ENCODE peak calls at places on chromosomes 2 and 18, in six cellular contexts. A is brain microvascular endothelial cell, F is transverse colon, X is body of pancreas, K is tibial artery, C is neural progenitor cell. W is an unnamed sample.

GRCh38 chr2:3705808-3706207 is 2.4 kb downstream of the DCDC2C start:
- DNase-seq in F (no peak), A (no peak), X (no peak), C (no peak), K (no peak), W (no peak)

GRCh38 chr2:33275689-33276444 is 200.6 kb upstream of the RASGRP3 start:
- DNase-seq in K (peak), F (no peak), C (no peak), A (peak), X (no peak), W (peak)

GRCh38 chr2:53177342-53177741 is 590.3 kb upstream of the CHAC2 start:
- DNase-seq in K (no peak), A (no peak), X (no peak), C (no peak), F (no peak), W (no peak)

GRCh38 chr2:102707796-102708713 is 53.8 kb upstream of the TMEM182 start:
- DNase-seq in F (no peak), A (no peak), K (no peak), X (no peak), C (no peak), W (no peak)

GRCh38 chr2:238165288-238165921 is 6.6 kb downstream of the ERFE start:
- DNase-seq in A (no peak), K (no peak), X (no peak), C (no peak), F (no peak), W (no peak)

GRCh38 chr2:15531095-15531854 is 29.9 kb downstream of the NBAS start:
- DNase-seq in F (no peak), K (no peak), A (no peak), C (no peak), X (no peak), W (no peak)

GRCh38 chr2:24521975-24522639 is 31.1 kb downstream of the NCOA1 start:
- DNase-seq in F (no peak), C (no peak), A (no peak), K (no peak), X (no peak), W (no peak)

GRCh38 chr18:56522826-56523225 is 115.6 kb downstream of the TXNL1 start:
- DNase-seq in K (no peak), C (no peak), X (no peak), A (peak), F (no peak), W (no peak)

GRCh38 chr2:85786865-85787264 is 33.1 kb downstream of the ATOH8 start:
- DNase-seq in A (no peak), F (no peak), X (no peak), C (no peak), K (no peak), W (no peak)

GRCh38 chr2:160209457-160209856 is 9.4 kb upstream of the ITGB6 start:
- DNase-seq in A (peak), K (no peak), F (no peak), C (no peak), X (no peak), W (no peak)

DNA sequence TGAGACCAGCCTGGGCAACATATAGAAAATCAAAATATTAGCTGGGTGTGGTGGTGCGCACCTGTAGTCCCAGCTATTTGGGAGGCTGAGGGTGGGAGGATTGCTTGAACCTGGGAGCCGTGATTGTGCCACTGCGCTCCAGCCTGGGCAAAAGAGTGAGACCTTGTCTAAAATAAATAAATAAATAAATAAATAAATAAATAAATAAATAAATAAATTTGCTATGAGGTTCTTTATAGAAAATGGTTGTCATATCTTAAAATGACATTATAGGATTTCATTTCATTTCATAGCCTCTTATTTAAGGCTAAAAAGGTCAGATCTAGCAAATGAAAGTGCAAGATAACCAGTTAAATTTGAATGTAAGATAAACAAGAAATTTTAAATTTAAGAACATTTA is 193.0 kb downstream of the NAPG start:
- DNase-seq in A (no peak), K (no peak), X (no peak), C (no peak), F (no peak), W (no peak)
- TF ChIP-seq CTCF in A (no peak), K (no peak), X (no peak), C (no peak), F (no peak), W (no peak)

GRCh38 chr2:109128466-109129355 is at the start of gene SH3RF3:
- DNase-seq in F (peak), C (peak), X (peak), A (peak), K (peak), W (peak)

GRCh38 chr2:109128048-109128465 is 948 bp upstream of the SH3RF3 start:
- DNase-seq in K (peak), X (peak), F (peak), C (peak), A (peak), W (peak)

GRCh38 chr2:109130726-109130995 is 1.7 kb downstream of the SH3RF3 start:
- DNase-seq in A (no peak), C (no peak), X (no peak), K (no peak), F (no peak), W (no peak)

GRCh38 chr2:109129921-109130725 is 1.1 kb downstream of the SH3RF3 start:
- DNase-seq in C (peak), F (peak), A (no peak), K (peak), X (peak), W (no peak)

DNA sequence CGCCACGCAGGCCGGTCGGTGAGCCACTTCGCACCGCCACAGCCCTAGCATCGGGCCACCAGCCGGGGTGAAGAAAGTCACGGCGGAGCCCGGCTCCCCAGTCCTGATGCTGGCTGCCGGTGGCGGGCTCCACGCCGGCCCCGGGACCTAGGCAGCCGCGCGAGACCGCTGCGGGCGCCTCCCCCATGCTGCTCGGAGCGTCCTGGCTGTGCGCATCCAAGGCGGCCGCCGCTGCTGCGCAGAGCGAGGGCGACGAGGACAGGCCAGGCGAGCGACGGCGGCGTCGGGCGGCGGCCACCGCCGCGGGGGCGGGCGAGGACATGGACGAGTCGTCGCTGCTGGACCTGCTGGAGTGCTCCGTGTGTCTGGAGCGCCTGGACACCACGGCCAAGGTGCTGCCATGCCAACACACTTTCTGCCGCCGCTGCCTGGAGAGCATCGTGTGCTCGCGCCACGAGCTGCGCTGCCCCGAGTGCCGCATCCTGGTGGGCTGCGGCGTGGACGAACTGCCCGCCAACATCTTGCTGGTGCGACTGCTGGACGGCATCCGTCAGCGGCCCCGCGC is 433 bp downstream of the SH3RF3 start:
- DNase-seq in X (no peak), K (no peak), F (no peak), C (peak), A (no peak), W (no peak)
- H3K4me3 ChIP-seq in X (peak), K (peak), F (peak), C (peak), A (peak), W (peak)

GRCh38 chr2:27489498-27490397 is at the start of gene IFT172:
- DNase-seq in K (peak), F (peak), X (peak), A (peak), C (peak), W (peak)

GRCh38 chr2:27485496-27485895 is 4.0 kb downstream of the IFT172 start:
- DNase-seq in F (no peak), X (no peak), K (no peak), C (no peak), A (no peak), W (no peak)

GRCh38 chr2:27493948-27494283 is 1.1 kb downstream of the FNDC4 start:
- DNase-seq in C (no peak), F (no peak), A (no peak), K (no peak), X (no peak), W (no peak)

GRCh38 chr2:27492557-27492956 is 2.4 kb downstream of the FNDC4 start:
- DNase-seq in X (no peak), K (no peak), A (no peak), F (no peak), C (no peak), W (no peak)

GRCh38 chr2:27489118-27489497 is 435 bp downstream of the IFT172 start:
- DNase-seq in F (no peak), C (peak), A (no peak), X (no peak), K (no peak), W (peak)
- TF ChIP-seq CTCF in F (no peak), C (no peak), A (peak), X (no peak), K (no peak), W (no peak)

DNA sequence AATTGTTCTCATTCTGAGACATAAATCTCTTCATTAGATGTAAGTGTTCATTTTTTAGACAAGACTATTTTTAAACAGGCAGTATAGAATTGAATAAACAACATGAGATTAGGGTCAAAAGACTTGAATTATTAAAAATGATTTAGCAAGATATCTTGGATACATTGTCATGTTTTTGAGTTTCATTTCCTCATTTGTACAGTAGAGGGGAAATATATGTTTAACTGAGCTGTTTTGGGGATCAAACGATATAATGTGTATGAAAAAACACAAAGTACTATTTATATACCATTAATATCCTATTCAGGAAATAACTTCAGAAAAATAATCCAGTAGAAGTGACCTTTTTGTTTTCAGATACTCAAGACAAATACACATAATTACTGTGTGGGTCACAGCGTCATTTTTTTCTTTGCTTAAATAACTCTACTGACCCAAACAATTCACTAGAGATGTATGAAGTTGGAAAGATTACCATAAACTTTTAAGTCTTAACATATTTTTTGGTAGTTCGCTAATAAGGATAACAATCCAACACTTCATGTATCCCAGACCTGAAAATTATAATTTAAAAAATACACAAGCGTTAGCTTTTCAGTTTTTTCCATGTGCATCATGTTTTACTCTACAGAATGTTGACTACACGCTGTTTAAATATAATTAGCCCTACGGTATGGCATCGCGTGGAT is 876 bp upstream of the ASXL3 start:
- DNase-seq in C (no peak), F (no peak), K (no peak), X (no peak), A (no peak), W (no peak)
- H3K4me3 ChIP-seq in C (peak), F (peak), K (peak), X (peak), A (peak), W (peak)

GRCh38 chr2:42931147-42931817 is 138.9 kb upstream of the HAAO start:
- DNase-seq in A (no peak), X (no peak), K (no peak), C (peak), F (peak), W (no peak)
- TF ChIP-seq CTCF in A (peak), X (no peak), K (no peak), C (peak), F (peak), W (no peak)

GRCh38 chr18:22169889-22170420 is 566 bp downstream of the GATA6 start:
- DNase-seq in C (no peak), A (no peak), K (peak), F (no peak), X (peak), W (no peak)
- H3K4me3 ChIP-seq in C (peak), A (peak), K (peak), F (peak), X (peak), W (peak)

GRCh38 chr2:157093666-157094065 is 163.8 kb upstream of the GALNT5 start:
- DNase-seq in F (no peak), X (no peak), C (no peak), K (no peak), A (no peak), W (no peak)
- TF ChIP-seq CTCF in F (no peak), X (no peak), C (no peak), K (no peak), A (no peak), W (no peak)

DNA sequence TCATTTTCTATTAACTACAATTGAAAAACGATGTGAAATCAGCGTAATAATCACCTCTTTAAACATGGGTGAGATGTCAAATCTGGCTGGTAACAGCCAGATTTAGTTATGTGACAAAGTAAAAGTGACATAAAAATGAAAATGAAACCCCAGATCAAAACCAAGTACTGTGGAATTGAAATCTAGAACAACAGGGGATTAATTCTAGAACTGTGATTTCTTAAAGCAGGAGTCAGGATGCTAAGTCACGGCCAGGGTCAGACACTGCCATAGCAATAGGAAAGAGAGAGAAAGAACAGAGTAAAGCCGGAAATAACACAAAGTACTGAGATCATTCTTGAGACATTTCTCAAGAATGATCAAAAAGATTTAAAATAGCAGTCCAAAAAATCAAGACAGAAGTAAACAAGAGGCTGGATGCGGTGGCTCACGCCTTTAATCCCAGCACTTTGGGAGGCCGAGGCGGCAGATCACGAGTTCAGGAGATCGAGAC is 1183.7 kb upstream of the NXPH2 start:
- DNase-seq in K (no peak), A (no peak), X (no peak), F (no peak), C (no peak), W (no peak)
- H3K4me3 ChIP-seq in K (no peak), A (no peak), X (no peak), F (no peak), C (no peak), W (no peak)

DNA sequence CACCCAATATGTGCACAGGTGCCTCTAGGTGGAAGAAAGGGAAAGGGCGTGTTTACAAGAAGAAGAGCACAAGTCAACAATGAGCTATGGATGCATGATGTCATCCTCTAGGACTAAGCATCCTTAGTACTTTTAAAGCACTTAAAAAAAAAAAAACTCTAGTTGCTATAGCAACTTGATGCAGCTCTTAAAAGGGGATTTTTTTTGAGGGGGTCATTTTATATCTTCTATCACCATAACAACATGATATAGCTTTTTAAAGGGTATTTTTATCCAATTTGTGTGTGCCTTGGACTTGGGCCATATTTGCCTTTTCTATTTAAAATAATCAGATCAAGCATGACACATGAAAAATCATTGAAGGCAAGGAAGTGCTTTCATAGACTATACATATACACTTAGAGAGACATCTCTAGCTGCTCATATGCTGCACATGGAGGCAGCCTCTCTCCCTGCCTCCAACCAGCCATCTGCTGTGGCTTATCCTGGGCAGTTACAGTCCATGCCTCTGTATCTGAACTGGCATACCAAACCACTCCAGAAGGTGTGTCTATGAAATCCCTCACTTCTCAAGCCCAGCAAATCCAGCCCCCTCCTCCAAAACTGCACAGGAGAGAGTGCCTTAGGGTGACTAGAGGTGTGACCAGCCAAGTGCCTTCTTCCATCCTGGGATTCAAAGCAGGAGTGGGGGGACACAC is 165.4 kb downstream of the MSH2 start:
- DNase-seq in C (no peak), X (no peak), K (no peak), A (no peak), F (no peak), W (no peak)
- TF ChIP-seq CTCF in C (no peak), X (no peak), K (no peak), A (no peak), F (no peak), W (no peak)

W was measured in Caco-2.